ENCODE peak calls at places on chromosomes 4 and X, in four cellular contexts. Q, P, C and T are unnamed samples. For H3K27me3, H3K4me1 and H3K9me3, the result is how much of the 10 kb centered on the place peaks cover.

GRCh38 chrX:130118396-130118795 is 8.1 kb upstream of the ELF4 start:
- DNase-seq in Q (no peak), P (no peak), C (no peak), T (no peak)

GRCh38 chrX:39174761-39175417 is 373.6 kb downstream of the MID1IP1 start:
- DNase-seq in C (no peak), P (no peak), Q (no peak), T (peak)

GRCh38 chrX:15143050-15143824 is 126.6 kb downstream of the ASB9 start:
- DNase-seq in Q (no peak), C (peak), P (no peak), T (no peak)

GRCh38 chr4:41203169-41203568 is 11.2 kb downstream of the APBB2 start:
- DNase-seq in Q (no peak), P (no peak), C (no peak), T (no peak)

GRCh38 chr4:94410678-94411206 is 41.0 kb upstream of the PDLIM5 start:
- DNase-seq in P (no peak), C (peak), Q (peak), T (no peak)

GRCh38 chr4:83297548-83298260 is 13.1 kb upstream of the COQ2 start:
- DNase-seq in Q (no peak), P (no peak), C (no peak), T (no peak)

GRCh38 chrX:41382699-41383645 is 49.0 kb downstream of the DDX3X start:
- DNase-seq in C (no peak), Q (peak), P (no peak), T (no peak)

GRCh38 chrX:77415161-77415560 is 32.0 kb upstream of the FGF16 start:
- DNase-seq in P (no peak), C (no peak), Q (no peak), T (no peak)

GRCh38 chr4:86845593-86845992 is 3.6 kb downstream of the SLC10A6 start:
- DNase-seq in Q (no peak), C (no peak), P (no peak), T (no peak)

GRCh38 chr4:120070191-120070590 is 3.5 kb upstream of the MAD2L1 start:
- DNase-seq in Q (no peak), P (no peak), C (no peak), T (no peak)

GRCh38 chr4:145954924-145955339 is 16.3 kb upstream of the ZNF827 start:
- DNase-seq in Q (no peak), P (no peak), C (no peak), T (no peak)

GRCh38 chr4:124903995-124904722 is 191.6 kb upstream of the ANKRD50 start:
- DNase-seq in C (peak), P (no peak), Q (no peak), T (no peak)

GRCh38 chrX:80876877-80877276 is 67.2 kb upstream of the BRWD3 start:
- DNase-seq in Q (no peak), C (no peak), P (peak), T (no peak)

GRCh38 chr4:124437853-124438495 is 274.6 kb downstream of the ANKRD50 start:
- DNase-seq in Q (no peak), P (no peak), C (no peak), T (no peak)

GRCh38 chrX:109880629-109881028 is 122.3 kb upstream of the TMEM164 start:
- DNase-seq in Q (no peak), P (peak), C (no peak), T (no peak)

GRCh38 chrX:142036111-142036510 is 132.4 kb downstream of the MAGEC1 start:
- DNase-seq in P (no peak), C (no peak), Q (no peak), T (no peak)

GRCh38 chr4:87904627-87905026 is 70.9 kb upstream of the SPP1 start:
- DNase-seq in C (no peak), Q (no peak), P (no peak), T (no peak)

GRCh38 chr4:87912164-87913004 is 63.1 kb upstream of the SPP1 start:
- DNase-seq in Q (no peak), P (no peak), C (no peak), T (no peak)

GRCh38 chr4:87911252-87911774 is 64.2 kb upstream of the SPP1 start:
- DNase-seq in C (peak), Q (no peak), P (no peak), T (no peak)

GRCh38 chr4:87910795-87911194 is 64.7 kb upstream of the SPP1 start:
- DNase-seq in P (no peak), Q (no peak), C (no peak), T (no peak)

DNA sequence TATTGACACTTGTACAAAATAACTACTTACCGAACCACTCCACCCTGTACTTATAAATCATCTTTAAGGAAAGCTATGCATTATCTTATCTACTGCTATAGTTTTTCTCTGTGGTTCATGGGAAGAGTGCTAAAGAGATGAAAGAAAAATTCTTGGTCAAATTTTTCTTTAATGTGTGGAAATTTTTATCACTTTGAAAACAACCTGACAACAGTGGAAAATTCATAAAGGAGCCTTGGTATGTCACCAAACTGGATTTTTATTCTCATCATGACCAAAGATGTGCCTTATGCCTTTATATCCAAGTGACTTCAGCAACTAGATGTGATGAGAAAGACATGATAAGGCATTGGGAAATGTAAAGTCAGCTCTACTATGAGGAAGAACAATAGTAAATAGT is 67.2 kb upstream of the SPP1 start:
- DNase-seq in C (no peak), Q (no peak), P (no peak), T (no peak)
- H3K27me3 ChIP-seq in C (under half), Q (under half), P (under half), T (under half)

GRCh38 chrX:21958888-21959287 is 18.4 kb downstream of the SMS start:
- DNase-seq in C (no peak), Q (no peak), P (no peak), T (no peak)

GRCh38 chrX:21952624-21953023 is 12.1 kb downstream of the SMS start:
- DNase-seq in P (no peak), C (no peak), Q (no peak), T (no peak)

GRCh38 chrX:21958187-21958586 is 17.7 kb downstream of the SMS start:
- DNase-seq in P (no peak), C (no peak), Q (no peak), T (no peak)

GRCh38 chrX:21956783-21957182 is 16.3 kb downstream of the SMS start:
- DNase-seq in Q (no peak), C (no peak), P (no peak), T (no peak)

DNA sequence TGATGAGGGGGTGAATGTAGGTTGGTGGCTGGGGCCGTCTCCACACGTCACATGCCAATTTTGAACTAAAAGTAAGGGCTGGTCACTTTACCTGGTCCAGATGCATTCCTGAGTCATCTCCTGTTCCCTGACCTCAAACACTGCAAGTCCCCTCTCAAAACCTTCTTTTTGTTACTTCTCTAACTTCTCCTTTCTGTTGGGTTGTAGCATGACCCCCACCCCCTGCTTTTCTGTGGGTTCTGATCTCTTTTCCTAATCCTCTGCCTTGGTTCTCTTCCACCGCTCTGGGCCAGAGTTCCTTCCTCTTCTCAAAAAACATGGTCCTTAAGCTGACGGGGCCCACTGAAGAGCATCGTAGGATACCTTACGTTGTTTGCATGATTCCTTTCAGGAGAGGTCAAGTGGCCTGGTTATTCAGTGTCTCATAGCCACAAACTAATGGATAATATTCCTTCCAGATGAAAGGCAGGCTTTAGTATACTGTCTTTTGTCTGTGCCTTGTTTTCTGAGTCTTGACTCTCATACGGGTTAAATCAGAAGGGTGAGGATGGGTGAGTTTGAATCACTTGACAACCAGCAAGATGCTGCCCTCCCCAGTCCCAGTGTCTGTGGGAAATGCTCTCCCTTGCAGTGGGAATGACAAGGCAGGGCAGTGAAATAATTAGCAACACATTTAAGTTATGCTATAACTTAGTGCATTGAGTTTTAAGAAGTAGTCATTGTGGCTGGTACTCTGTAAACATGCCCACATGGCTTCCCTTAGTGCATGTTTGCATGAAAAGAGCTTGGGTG is 15.1 kb downstream of the SMS start:
- DNase-seq in P (no peak), Q (no peak), C (no peak), T (no peak)
- H3K4me1 ChIP-seq in P (under half), Q (under half), C (under half), T (under half)

GRCh38 chr4:152819026-152819645 is 39.4 kb downstream of the ARFIP1 start:
- DNase-seq in C (no peak), Q (no peak), P (no peak), T (no peak)
- H3K9me3 ChIP-seq in C (under half), Q (under half), P (under half), T (under half)

GRCh38 chr4:134422776-134423175 is 221.2 kb upstream of the PABPC4L start:
- DNase-seq in P (no peak), C (no peak), Q (no peak), T (no peak)
- H3K27me3 ChIP-seq in P (under half), C (under half), Q (under half), T (under half)

GRCh38 chr4:184357783-184358182 is 116.6 kb downstream of the IRF2 start:
- DNase-seq in C (no peak), P (no peak), Q (no peak), T (no peak)

GRCh38 chr4:184355857-184356256 is 118.5 kb downstream of the IRF2 start:
- DNase-seq in C (no peak), P (no peak), Q (no peak), T (no peak)

GRCh38 chr4:184356366-184356765 is 118.0 kb downstream of the IRF2 start:
- DNase-seq in Q (no peak), C (no peak), P (no peak), T (no peak)

GRCh38 chr4:184358521-184359232 is 115.7 kb downstream of the IRF2 start:
- DNase-seq in P (no peak), C (no peak), Q (no peak), T (no peak)

GRCh38 chr4:184357164-184357563 is 117.2 kb downstream of the IRF2 start:
- DNase-seq in P (no peak), Q (no peak), C (no peak), T (no peak)
- H3K4me1 ChIP-seq in P (under half), Q (under half), C (under half), T (under half)

GRCh38 chrX:117092641-117093040 is 629.9 kb upstream of the CT83 start:
- DNase-seq in Q (no peak), C (no peak), P (no peak), T (no peak)
- H3K9me3 ChIP-seq in Q (under half), C (under half), P (under half), T (under half)

GRCh38 chr4:183591301-183591700 is 67.7 kb downstream of the RWDD4 start:
- DNase-seq in P (no peak), Q (no peak), C (no peak), T (no peak)

GRCh38 chr4:183586824-183587223 is 72.2 kb downstream of the RWDD4 start:
- DNase-seq in C (no peak), P (no peak), Q (no peak), T (no peak)

GRCh38 chr4:183588169-183588675 is 70.8 kb downstream of the RWDD4 start:
- DNase-seq in C (no peak), P (no peak), Q (no peak), T (no peak)

GRCh38 chr4:183588691-183589090 is 70.3 kb downstream of the RWDD4 start:
- DNase-seq in C (no peak), Q (no peak), P (no peak), T (no peak)

GRCh38 chr4:183589710-183590109 is 69.3 kb downstream of the RWDD4 start:
- DNase-seq in P (no peak), C (no peak), Q (no peak), T (no peak)
- H3K27me3 ChIP-seq in P (under half), C (under half), Q (under half), T (under half)